ENCODE peak calls at places on chromosomes 12 and 14, in eight cellular contexts. Y is H1, J is GM12878, E is A549, N is endothelial cell of umbilical vein, F is HCT116, T is WTC11, H is HepG2. U is an unnamed sample.

GRCh38 chr12:94704452-94704871 is 54.1 kb upstream of the TMCC3 start:
- DNase-seq in Y (no peak), J (no peak), E (peak), N (peak), F (no peak), T (no peak), H (peak), U (no peak)

GRCh38 chr14:22549981-22550670 is 38.9 kb downstream of the DAD1 start:
- DNase-seq in Y (no peak), J (peak), E (no peak), N (peak), F (no peak), T (no peak), H (no peak), U (peak)

GRCh38 chr14:29465095-29465494 is 462.6 kb downstream of the PRKD1 start:
- DNase-seq in Y (no peak), J (no peak), E (no peak), N (peak), F (no peak), T (no peak), H (no peak), U (no peak)

GRCh38 chr14:85576848-85577541 is 47.1 kb downstream of the FLRT2 start:
- DNase-seq in Y (no peak), J (no peak), E (no peak), N (no peak), F (no peak), T (no peak), H (no peak), U (no peak)

GRCh38 chr12:46221255-46222128 is 47.4 kb downstream of the SLC38A1 start:
- DNase-seq in Y (no peak), J (no peak), E (no peak), N (peak), F (no peak), T (no peak), H (no peak), U (no peak)

GRCh38 chr12:10722502-10722904 is 620 bp downstream of the YBX3 start:
- DNase-seq in Y (peak), J (no peak), E (peak), N (no peak), F (no peak), T (no peak), H (peak), U (peak)

GRCh38 chr12:13196302-13196921 is at the start of gene EMP1:
- DNase-seq in Y (no peak), J (peak), E (peak), N (peak), F (peak), T (no peak), H (peak), U (peak)

GRCh38 chr14:93369393-93370266 is 22.6 kb downstream of the COX8C start:
- DNase-seq in Y (no peak), J (peak), E (no peak), N (no peak), F (no peak), T (no peak), H (no peak), U (peak)

GRCh38 chr14:68612049-68612448 is 180.8 kb downstream of the ZFP36L1 start:
- DNase-seq in Y (no peak), J (no peak), E (no peak), N (no peak), F (no peak), T (no peak), H (no peak), U (no peak)

GRCh38 chr14:77018785-77019184 is 9.7 kb downstream of the IRF2BPL start:
- DNase-seq in Y (no peak), J (no peak), E (no peak), N (no peak), F (no peak), T (no peak), H (no peak), U (peak)

GRCh38 chr14:97458302-97459137 is 661.3 kb downstream of the VRK1 start:
- DNase-seq in Y (peak), J (no peak), E (no peak), N (no peak), F (no peak), T (peak), H (no peak), U (no peak)

GRCh38 chr12:81146228-81147225 is 68.6 kb downstream of the ACSS3 start:
- DNase-seq in Y (no peak), J (no peak), E (no peak), N (no peak), F (no peak), T (no peak), H (peak), U (no peak)

GRCh38 chr12:32134144-32134888 is 27.7 kb downstream of the BICD1 start:
- DNase-seq in Y (no peak), J (peak), E (no peak), N (peak), F (no peak), T (no peak), H (no peak), U (peak)

GRCh38 chr14:89650077-89650978 is 233.3 kb upstream of the FOXN3 start:
- DNase-seq in Y (no peak), J (no peak), E (no peak), N (no peak), F (no peak), T (no peak), H (no peak), U (no peak)

GRCh38 chr12:7144414-7145120 is 14.4 kb downstream of the CLSTN3 start:
- DNase-seq in Y (no peak), J (no peak), E (peak), N (peak), F (peak), T (no peak), H (no peak), U (peak)

GRCh38 chr12:55974308-55974724 is 438 bp downstream of the RAB5B start:
- DNase-seq in Y (no peak), J (no peak), E (peak), N (peak), F (no peak), T (peak), H (peak), U (peak)

GRCh38 chr12:110669193-110669502 is 19.8 kb downstream of the HVCN1 start:
- DNase-seq in Y (no peak), J (no peak), E (no peak), N (no peak), F (no peak), T (no peak), H (no peak), U (no peak)

GRCh38 chr12:82524636-82525035 is 162.1 kb upstream of the TMTC2 start:
- DNase-seq in Y (no peak), J (no peak), E (no peak), N (no peak), F (no peak), T (no peak), H (no peak), U (no peak)

GRCh38 chr12:57724003-57724935 is 14.3 kb downstream of the AGAP2 start:
- DNase-seq in Y (peak), J (no peak), E (no peak), N (no peak), F (no peak), T (no peak), H (no peak), U (no peak)

GRCh38 chr14:73342670-73343069 is 105.4 kb downstream of the PAPLN start:
- DNase-seq in Y (no peak), J (no peak), E (no peak), N (no peak), F (no peak), T (no peak), H (no peak), U (no peak)

GRCh38 chr12:9798008-9798619 is 29.2 kb upstream of the KLRF1 start:
- DNase-seq in Y (no peak), J (peak), E (peak), N (peak), F (peak), T (peak), H (peak), U (peak)

GRCh38 chr14:54207075-54207474 is 189.7 kb upstream of the CDKN3 start:
- DNase-seq in Y (no peak), J (no peak), E (no peak), N (no peak), F (no peak), T (no peak), H (no peak), U (no peak)

GRCh38 chr12:124862768-124863408 is 776 bp downstream of the SCARB1 start:
- DNase-seq in Y (no peak), J (no peak), E (peak), N (peak), F (no peak), T (no peak), H (no peak), U (peak)

GRCh38 chr14:77303417-77304156 is 17.1 kb downstream of the POMT2 start:
- DNase-seq in Y (no peak), J (no peak), E (peak), N (peak), F (peak), T (no peak), H (peak), U (peak)

GRCh38 chr12:25855716-25856115 is 102.8 kb upstream of the RASSF8 start:
- DNase-seq in Y (no peak), J (no peak), E (no peak), N (peak), F (no peak), T (no peak), H (no peak), U (no peak)

GRCh38 chr14:96089401-96089800 is 50.2 kb downstream of the C14orf132 start:
- DNase-seq in Y (no peak), J (no peak), E (no peak), N (no peak), F (no peak), T (no peak), H (no peak), U (no peak)

GRCh38 chr14:96090441-96091148 is 51.4 kb downstream of the C14orf132 start:
- DNase-seq in Y (no peak), J (no peak), E (no peak), N (no peak), F (no peak), T (no peak), H (no peak), U (no peak)

GRCh38 chr14:96091941-96092411 is 52.8 kb downstream of the C14orf132 start:
- DNase-seq in Y (no peak), J (no peak), E (no peak), N (no peak), F (no peak), T (no peak), H (no peak), U (no peak)

GRCh38 chr14:96092936-96093335 is 53.8 kb downstream of the C14orf132 start:
- DNase-seq in Y (no peak), J (no peak), E (no peak), N (no peak), F (no peak), T (no peak), H (no peak), U (no peak)

GRCh38 chr14:96091149-96091693 is 52.1 kb downstream of the C14orf132 start:
- DNase-seq in Y (no peak), J (no peak), E (no peak), N (no peak), F (no peak), T (no peak), H (no peak), U (no peak)
- TF ChIP-seq MAX in Y (no peak), J (no peak), E (no peak), N (no peak), F (no peak), T (no peak), H (no peak), U (no peak)

DNA sequence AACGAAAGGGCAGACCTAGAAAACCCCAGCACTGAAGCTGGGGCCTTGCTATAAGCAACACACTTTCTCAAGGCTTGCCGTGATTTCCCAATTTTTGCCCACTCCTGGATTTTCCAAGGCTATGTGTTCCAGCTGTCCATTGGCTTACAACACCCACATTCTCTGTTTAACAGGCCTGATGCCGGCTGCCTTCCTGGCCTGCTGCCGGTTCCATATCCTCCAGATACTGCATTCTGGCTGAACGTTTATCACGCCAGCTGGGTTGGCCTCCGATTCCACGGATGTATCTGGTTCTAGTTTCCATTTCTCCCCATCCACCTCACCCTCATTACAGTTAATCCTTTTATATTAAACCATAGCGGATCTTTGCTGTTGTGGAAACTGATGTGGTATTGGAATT is 1.9 kb upstream of the PCNX1 start:
- DNase-seq in Y (no peak), J (no peak), E (no peak), N (peak), F (no peak), T (no peak), H (no peak), U (no peak)
- TF ChIP-seq MAX in Y (no peak), J (no peak), E (no peak), N (no peak), F (no peak), T (no peak), H (no peak), U (no peak)

GRCh38 chr14:32559048-32559447 is 229.9 kb downstream of the AKAP6 start:
- DNase-seq in Y (no peak), J (no peak), E (no peak), N (no peak), F (no peak), T (no peak), H (no peak), U (no peak)
- TF ChIP-seq MAX in Y (no peak), J (no peak), E (no peak), N (no peak), F (no peak), T (no peak), H (no peak), U (no peak)

GRCh38 chr12:4106617-4107016 is 166.9 kb upstream of the CCND2 start:
- DNase-seq in Y (peak), J (no peak), E (no peak), N (no peak), F (no peak), T (no peak), H (no peak), U (no peak)
- TF ChIP-seq MAX in Y (no peak), J (no peak), E (no peak), N (no peak), F (no peak), T (no peak), H (no peak), U (no peak)

GRCh38 chr12:18165889-18166288 is 75.9 kb upstream of the RERGL start:
- DNase-seq in Y (no peak), J (no peak), E (no peak), N (no peak), F (no peak), T (no peak), H (no peak), U (no peak)

GRCh38 chr12:18160901-18161300 is 70.9 kb upstream of the RERGL start:
- DNase-seq in Y (no peak), J (no peak), E (no peak), N (no peak), F (no peak), T (no peak), H (no peak), U (no peak)

DNA sequence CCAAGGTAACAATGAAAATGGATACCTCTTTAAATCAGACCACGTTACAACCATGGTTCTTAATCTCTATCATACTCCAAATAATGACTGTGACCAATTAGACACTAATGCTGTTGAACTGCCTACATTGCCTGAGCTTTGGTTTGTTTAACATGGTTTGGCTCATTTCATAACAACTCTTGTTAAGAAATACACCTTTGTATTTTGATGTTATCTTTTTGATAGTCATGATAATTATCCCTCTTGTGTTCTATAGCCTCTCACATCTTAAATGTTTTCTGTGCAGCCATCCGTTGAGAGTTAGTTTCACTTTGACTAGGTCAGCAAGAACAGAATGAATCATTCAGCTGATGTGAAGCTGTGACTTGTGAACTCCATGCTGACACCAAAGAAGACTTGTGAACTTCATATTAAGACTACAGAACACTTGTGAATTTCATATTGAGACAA is 75.5 kb upstream of the RERGL start:
- DNase-seq in Y (no peak), J (peak), E (no peak), N (no peak), F (no peak), T (no peak), H (no peak), U (peak)
- TF ChIP-seq MAX in Y (no peak), J (no peak), E (no peak), N (no peak), F (no peak), T (no peak), H (no peak), U (no peak)

DNA sequence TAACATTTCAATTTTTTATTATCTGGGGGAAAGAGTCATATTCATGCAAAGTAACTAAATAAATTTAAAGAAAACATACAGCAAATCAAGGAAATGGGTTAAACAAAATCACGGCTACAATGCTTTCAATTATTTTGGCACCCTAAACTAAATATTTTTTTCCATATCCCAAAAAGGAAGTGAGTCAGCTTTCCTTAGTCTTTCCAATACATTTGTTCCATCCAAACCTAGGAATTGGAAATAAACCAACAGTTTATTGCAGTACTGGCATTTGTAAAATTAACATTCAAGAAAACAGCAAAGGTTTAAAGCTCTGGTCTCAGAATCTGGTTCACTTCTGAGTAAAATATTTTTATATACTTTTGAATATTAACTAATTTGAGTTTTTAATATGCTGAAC is 89.2 kb downstream of the BCL2L14 start:
- DNase-seq in Y (no peak), J (no peak), E (no peak), N (peak), F (no peak), T (no peak), H (no peak), U (no peak)
- TF ChIP-seq MAX in Y (no peak), J (no peak), E (no peak), N (no peak), F (no peak), T (no peak), H (no peak), U (no peak)

GRCh38 chr14:101196795-101197590 is 293.5 kb upstream of the RTL1 start:
- DNase-seq in Y (peak), J (no peak), E (no peak), N (no peak), F (no peak), T (peak), H (no peak), U (no peak)

GRCh38 chr14:101199028-101199770 is 295.7 kb upstream of the RTL1 start:
- DNase-seq in Y (peak), J (no peak), E (no peak), N (no peak), F (no peak), T (no peak), H (no peak), U (no peak)

GRCh38 chr14:101200008-101200649 is 296.6 kb upstream of the RTL1 start:
- DNase-seq in Y (peak), J (no peak), E (no peak), N (no peak), F (no peak), T (no peak), H (no peak), U (no peak)

GRCh38 chr14:101197595-101198397 is 294.3 kb upstream of the RTL1 start:
- DNase-seq in Y (no peak), J (no peak), E (no peak), N (no peak), F (no peak), T (no peak), H (no peak), U (no peak)

DNA sequence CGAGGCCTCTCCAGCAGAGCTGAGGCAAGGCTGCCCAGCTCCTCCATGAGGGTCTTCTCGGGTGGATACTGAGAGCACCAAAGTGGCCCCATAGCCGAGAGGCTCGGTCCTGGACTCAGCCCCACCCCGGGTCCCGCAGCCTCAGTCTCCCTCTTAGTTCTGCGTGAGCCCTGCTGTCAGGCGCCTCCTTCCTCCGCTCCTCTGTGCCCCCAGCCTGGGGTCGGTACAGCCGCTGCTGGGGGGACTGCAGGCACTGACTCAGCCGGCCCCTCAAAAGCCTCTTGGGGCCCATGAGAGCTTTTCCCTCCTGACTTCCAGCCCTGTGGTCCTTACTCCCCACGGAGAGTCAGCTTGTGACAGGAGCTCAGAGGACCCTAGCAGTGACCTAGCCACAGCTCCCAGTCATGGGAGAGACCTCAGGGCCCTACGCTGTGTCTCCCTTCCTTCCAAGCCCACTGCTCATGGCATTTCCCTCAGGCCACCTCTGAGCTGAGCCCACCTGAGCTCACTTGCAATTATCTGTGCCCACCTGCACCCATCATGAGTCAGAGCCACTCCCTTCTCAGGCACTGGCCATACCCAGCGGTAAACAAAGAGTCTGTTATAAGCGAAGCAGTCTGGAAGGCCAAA is 295.0 kb upstream of the RTL1 start:
- DNase-seq in Y (peak), J (no peak), E (no peak), N (no peak), F (no peak), T (no peak), H (no peak), U (no peak)
- TF ChIP-seq MAX in Y (no peak), J (no peak), E (no peak), N (no peak), F (no peak), T (no peak), H (no peak), U (no peak)

DNA sequence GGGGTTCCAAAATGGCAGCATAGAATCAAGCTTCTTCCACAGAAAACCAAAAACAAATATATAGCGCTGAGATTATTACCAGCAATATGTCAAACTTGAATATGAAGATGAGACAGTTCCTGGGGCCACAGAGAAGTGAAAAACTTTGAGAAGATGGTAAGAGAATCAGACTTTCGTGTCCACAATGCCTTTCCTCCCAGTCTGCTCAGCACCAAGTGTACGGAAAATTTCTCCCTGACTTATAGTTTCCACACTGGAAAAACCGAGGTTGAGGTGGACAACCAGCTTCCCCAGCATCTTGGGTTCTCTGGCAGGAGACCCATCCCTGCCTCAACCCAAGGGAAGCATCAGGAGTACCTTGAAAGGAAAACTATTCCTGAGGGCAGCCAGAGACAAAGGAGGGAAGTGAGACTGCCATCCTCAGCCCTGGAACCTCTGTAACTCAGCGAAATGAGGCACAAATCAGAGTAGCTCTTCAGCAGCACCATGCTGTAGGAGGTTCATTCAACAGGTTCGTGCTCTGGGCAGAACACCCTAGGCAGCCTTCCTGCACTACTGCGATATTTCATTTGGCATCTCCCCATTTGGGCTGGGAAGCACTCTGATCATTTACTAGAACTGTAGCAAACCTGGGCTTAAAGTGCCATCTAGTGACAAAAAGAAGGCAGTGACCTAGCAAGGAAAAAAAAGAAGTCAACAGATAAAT is 52.4 kb upstream of the CAPRIN2 start:
- DNase-seq in Y (peak), J (peak), E (no peak), N (peak), F (peak), T (peak), H (peak), U (peak)
- TF ChIP-seq MAX in Y (no peak), J (no peak), E (no peak), N (no peak), F (no peak), T (no peak), H (no peak), U (no peak)